ENCODE peak calls at places on chromosomes 5 and 9, in four cellular contexts. B is omental fat pad, X is fibroblast of lung, S is foreskin keratinocyte. V is an unnamed sample.

GRCh38 chr9:106423575-106423974 is 439.4 kb upstream of the ZNF462 start:
- DNase-seq in B (no peak), X (no peak), S (no peak), V (no peak)

GRCh38 chr9:8653855-8654254 is 854.3 kb upstream of the DMAC1 start:
- DNase-seq in B (no peak), X (peak; percentile 15), S (no peak), V (no peak)

GRCh38 chr9:116154976-116155699 is 1.5 kb downstream of the PAPPA start:
- DNase-seq in B (no peak), X (peak; percentile 81), S (no peak), V (no peak)

GRCh38 chr5:131262953-131263541 is 806 bp upstream of the CDC42SE2 start:
- DNase-seq in B (no peak), X (no peak), S (no peak), V (no peak)

GRCh38 chr9:21265421-21266189 is 25.8 kb upstream of the IFNA14 start:
- DNase-seq in B (no peak), X (no peak), S (peak; percentile 2), V (no peak)

GRCh38 chr5:136330353-136330913 is 34.9 kb downstream of the TRPC7 start:
- DNase-seq in B (no peak), X (no peak), S (no peak), V (no peak)

GRCh38 chr9:101711330-101711941 is 27.0 kb downstream of the GRIN3A start:
- DNase-seq in B (no peak), X (no peak), S (no peak), V (no peak)

GRCh38 chr5:122200456-122200855 is 71.1 kb downstream of the ZNF474 start:
- DNase-seq in B (no peak), X (no peak), S (no peak), V (no peak)

GRCh38 chr5:61965074-61965473 is 340.9 kb upstream of the KIF2A start:
- DNase-seq in B (no peak), X (peak; percentile 19), S (no peak), V (no peak)

GRCh38 chr5:172897691-172898512 is 61.3 kb upstream of the RPL26L1 start:
- DNase-seq in B (no peak), X (peak; percentile 82), S (no peak), V (no peak)

GRCh38 chr5:138169124-138169523 is 9.3 kb downstream of the BRD8 start:
- DNase-seq in B (no peak), X (no peak), S (no peak), V (no peak)

GRCh38 chr5:34762321-34762871 is 76.6 kb upstream of the TTC23L start:
- DNase-seq in B (no peak), X (peak; percentile 94), S (no peak), V (no peak)

GRCh38 chr5:108858959-108859358 is 111.3 kb downstream of the FER start:
- DNase-seq in B (no peak), X (peak; percentile 20), S (no peak), V (no peak)

GRCh38 chr9:97758334-97758916 is 61.3 kb upstream of the XPA start:
- DNase-seq in B (no peak), X (no peak), S (no peak), V (no peak)

GRCh38 chr9:78030553-78031270 is 899 bp downstream of the GNAQ start:
- DNase-seq in B (no peak), X (peak; percentile 45), S (no peak), V (no peak)

GRCh38 chr9:89154651-89155336 is 23.8 kb downstream of the SHC3 start:
- DNase-seq in B (no peak), X (peak; percentile 92), S (peak; percentile 79), V (no peak)

GRCh38 chr5:33401482-33402390 is 39.0 kb upstream of the TARS1 start:
- DNase-seq in B (no peak), X (peak; percentile 52), S (peak; percentile 58), V (no peak)

GRCh38 chr5:169796731-169797130 is 159.7 kb downstream of the DOCK2 start:
- DNase-seq in B (no peak), X (no peak), S (no peak), V (no peak)

GRCh38 chr5:138770977-138771376 is 17.8 kb downstream of the CTNNA1 start:
- DNase-seq in B (no peak), X (no peak), S (no peak), V (no peak)

GRCh38 chr9:134434896-134435506 is 108.7 kb downstream of the RXRA start:
- DNase-seq in B (peak; percentile 78), X (peak; percentile 99), S (peak; percentile 44), V (no peak)

GRCh38 chr9:33105939-33106338 is 29.5 kb upstream of the SMU1 start:
- DNase-seq in B (no peak), X (peak; percentile 34), S (no peak), V (no peak)

DNA sequence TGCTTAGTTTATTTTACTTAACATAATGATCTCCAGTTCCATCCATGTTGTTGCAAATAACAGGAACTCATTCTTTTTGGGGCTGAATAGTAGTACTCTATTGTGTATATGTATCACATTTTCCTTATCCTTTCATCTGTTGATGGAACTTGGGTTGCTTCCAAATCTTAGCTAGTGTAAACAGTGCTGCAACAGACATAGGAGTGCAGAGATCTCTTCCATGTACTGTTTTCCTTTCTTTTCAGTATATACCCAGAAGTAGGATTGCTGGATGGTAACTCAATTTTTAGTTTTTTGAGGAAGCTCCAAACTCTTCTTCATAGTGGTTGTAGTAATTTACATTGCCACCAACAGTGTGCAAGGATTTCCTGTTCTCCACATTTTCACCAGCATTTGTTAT is 138.8 kb upstream of the POC5 start:
- DNase-seq in B (no peak), X (peak; percentile 0), S (no peak), V (no peak)
- TF ChIP-seq CTCF in B (no peak), X (no peak), S (no peak), V (no peak)

GRCh38 chr5:107799306-107799705 is 128.6 kb upstream of the EFNA5 start:
- DNase-seq in B (no peak), X (no peak), S (no peak), V (no peak)
- TF ChIP-seq CTCF in B (no peak), X (no peak), S (no peak), V (no peak)

DNA sequence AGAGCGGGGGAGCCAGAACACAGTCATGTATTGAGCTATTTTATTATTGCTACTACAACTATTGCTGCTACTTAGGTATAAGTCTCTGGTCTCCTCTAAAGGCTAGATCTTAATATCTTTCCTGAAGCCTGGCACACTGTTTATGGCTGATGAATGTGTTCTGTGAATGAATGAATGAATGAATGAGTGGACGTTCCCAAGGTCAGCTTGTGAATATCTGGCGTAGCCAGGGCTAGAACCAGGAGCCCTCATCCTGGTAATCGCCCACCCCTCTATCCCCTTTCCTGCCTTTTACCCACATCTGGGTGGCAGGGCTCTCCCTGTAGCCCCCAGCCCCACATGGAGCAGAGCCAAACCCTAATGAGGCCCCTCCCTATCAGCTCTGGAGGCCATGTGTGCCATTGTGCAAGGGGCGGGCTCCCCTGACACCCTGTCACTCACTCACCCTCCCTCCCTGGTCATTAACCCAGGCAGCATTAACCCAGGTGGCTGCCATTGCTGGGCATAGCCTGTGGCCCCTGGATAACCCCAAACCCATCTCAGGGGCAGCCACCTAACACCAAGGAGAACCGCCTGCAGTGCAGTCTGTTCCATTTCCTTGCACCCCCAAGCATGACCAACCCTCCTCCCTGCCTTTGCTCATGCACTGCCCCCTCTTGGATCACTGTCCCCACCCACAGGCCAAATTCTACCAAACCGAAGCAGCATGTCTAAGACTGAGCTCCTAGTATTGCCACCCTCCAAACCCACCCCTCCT is 2.0 kb upstream of the AKNA start:
- DNase-seq in B (no peak), X (no peak), S (no peak), V (no peak)
- TF ChIP-seq CTCF in B (no peak), X (no peak), S (peak; percentile 1), V (no peak)

DNA sequence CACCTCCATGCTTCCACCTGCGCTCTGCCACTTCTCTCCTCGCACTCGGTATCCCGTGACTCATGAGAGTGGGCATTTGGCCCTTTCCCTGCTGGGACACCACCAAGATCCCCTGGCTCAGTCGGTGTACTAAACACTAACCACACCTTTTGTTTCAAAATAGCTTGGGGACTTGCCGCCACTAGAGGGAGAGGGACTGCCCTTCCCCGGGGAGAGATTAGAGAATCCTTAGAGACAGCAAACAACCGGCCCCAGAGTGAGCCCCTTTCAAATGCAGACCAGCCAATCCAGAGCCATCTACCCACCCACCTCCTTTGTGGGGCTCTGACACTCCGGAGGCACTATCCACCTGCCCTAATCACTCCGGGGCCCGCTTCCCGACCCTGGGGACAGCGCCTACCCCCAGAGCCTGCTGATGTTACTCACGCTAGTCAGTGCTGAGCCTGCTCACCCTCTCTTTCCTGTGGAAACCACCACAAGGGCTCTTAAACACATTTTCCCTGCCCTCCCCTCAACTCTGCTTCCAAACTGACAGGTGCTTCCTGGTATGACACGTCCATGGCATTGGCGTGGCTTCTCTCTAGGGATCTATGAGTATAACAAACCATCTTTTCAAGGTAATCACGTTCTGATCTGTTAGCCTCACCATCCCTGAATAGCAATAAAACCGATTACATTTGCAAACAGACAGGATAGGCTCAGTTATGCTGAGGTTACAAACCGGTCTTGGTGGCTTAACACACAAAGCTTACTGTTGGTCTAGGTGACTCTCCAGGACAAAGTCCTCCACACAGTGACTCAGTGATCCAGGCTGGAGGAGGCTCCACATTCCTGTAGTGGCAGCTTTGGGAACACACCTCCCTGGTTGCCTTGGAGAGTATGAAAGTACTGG is 180.1 kb upstream of the MVB12B start:
- DNase-seq in B (no peak), X (no peak), S (no peak), V (peak; percentile 39)
- TF ChIP-seq CTCF in B (no peak), X (peak; percentile 21), S (peak; percentile 55), V (peak; percentile 26)

DNA sequence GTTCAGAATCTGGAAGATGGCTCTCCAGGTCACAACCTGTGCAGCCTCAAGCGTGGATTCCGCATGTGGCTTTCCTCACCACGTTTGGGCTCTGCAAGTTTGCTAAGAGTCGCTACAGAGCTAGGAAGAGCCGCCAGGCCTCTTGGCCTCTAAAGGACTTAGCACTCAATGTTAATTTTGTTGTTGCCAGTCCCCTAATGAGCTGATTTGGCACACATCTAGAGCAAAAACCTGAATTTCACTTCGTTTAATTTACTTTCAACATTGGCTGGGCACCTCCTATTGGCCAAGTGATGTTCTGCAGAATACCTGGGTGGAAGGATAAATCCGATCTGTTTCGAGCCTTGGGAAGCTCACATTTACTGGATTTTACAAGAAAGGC is 65.8 kb upstream of the UNC5A start:
- DNase-seq in B (no peak), X (peak; percentile 2), S (no peak), V (no peak)
- TF ChIP-seq CTCF in B (no peak), X (peak; percentile 28), S (peak; percentile 46), V (peak; percentile 39)

GRCh38 chr5:139877129-139877597 is 81.6 kb downstream of the PSD2 start:
- DNase-seq in B (no peak), X (no peak), S (peak; percentile 87), V (no peak)
- TF ChIP-seq CTCF in B (no peak), X (no peak), S (no peak), V (no peak)

GRCh38 chr5:41951224-41951623 is 26.1 kb downstream of the FBXO4 start:
- DNase-seq in B (no peak), X (no peak), S (no peak), V (no peak)
- TF ChIP-seq CTCF in B (no peak), X (no peak), S (no peak), V (no peak)